ENCODE peak calls at places on chromosomes 5 and 9, in six cellular contexts. One of them, this sample, is unnamed.

GRCh38 chr9:72871685-72872084 is 81.2 kb downstream of the ALDH1A1 start:
- DNase-seq in H7: no peak
- DNase-seq in head of caudate nucleus: no peak
- DNase-seq in occipital lobe: no peak
- DNase-seq in lower lobe of right lung: no peak
- DNase-seq in NCI-H446: no peak
- DNase-seq in this sample: no peak

GRCh38 chr5:1021136-1021968 is 12.8 kb downstream of the NKD2 start:
- DNase-seq in NCI-H446: no peak
- DNase-seq in H7: peak; percentile 91
- DNase-seq in head of caudate nucleus: no peak
- DNase-seq in lower lobe of right lung: peak; percentile 45
- DNase-seq in occipital lobe: no peak
- DNase-seq in this sample: no peak

GRCh38 chr9:129639034-129639630 is 2.8 kb downstream of the ASB6 start:
- DNase-seq in H7: no peak
- DNase-seq in occipital lobe: no peak
- DNase-seq in NCI-H446: no peak
- DNase-seq in head of caudate nucleus: no peak
- DNase-seq in lower lobe of right lung: no peak
- DNase-seq in this sample: no peak

GRCh38 chr9:98807070-98807810 is at the start of gene GALNT12:
- DNase-seq in H7: peak; percentile 93
- DNase-seq in NCI-H446: no peak
- DNase-seq in head of caudate nucleus: peak; percentile 70
- DNase-seq in lower lobe of right lung: no peak
- DNase-seq in occipital lobe: no peak
- DNase-seq in this sample: peak; percentile 66

GRCh38 chr5:50922942-50923767 is 256.7 kb downstream of the PARP8 start:
- DNase-seq in lower lobe of right lung: no peak
- DNase-seq in head of caudate nucleus: no peak
- DNase-seq in H7: peak; percentile 29
- DNase-seq in NCI-H446: no peak
- DNase-seq in occipital lobe: no peak
- DNase-seq in this sample: no peak

GRCh38 chr5:83157120-83157519 is 79.8 kb downstream of the XRCC4 start:
- DNase-seq in lower lobe of right lung: no peak
- DNase-seq in occipital lobe: no peak
- DNase-seq in head of caudate nucleus: no peak
- DNase-seq in NCI-H446: no peak
- DNase-seq in H7: no peak
- DNase-seq in this sample: no peak

GRCh38 chr9:89408628-89409101 is 89.2 kb downstream of the SEMA4D start:
- DNase-seq in lower lobe of right lung: no peak
- DNase-seq in head of caudate nucleus: no peak
- DNase-seq in occipital lobe: no peak
- DNase-seq in H7: no peak
- DNase-seq in NCI-H446: no peak
- DNase-seq in this sample: peak; percentile 92

GRCh38 chr9:90830977-90831376 is 29.4 kb downstream of the SYK start:
- DNase-seq in head of caudate nucleus: no peak
- DNase-seq in lower lobe of right lung: no peak
- DNase-seq in NCI-H446: no peak
- DNase-seq in occipital lobe: no peak
- DNase-seq in H7: no peak
- DNase-seq in this sample: no peak

GRCh38 chr5:167730121-167730520 is 561.3 kb upstream of the WWC1 start:
- DNase-seq in lower lobe of right lung: no peak
- DNase-seq in H7: no peak
- DNase-seq in NCI-H446: no peak
- DNase-seq in head of caudate nucleus: no peak
- DNase-seq in occipital lobe: no peak
- DNase-seq in this sample: no peak

GRCh38 chr5:157747766-157748700 is 4.5 kb downstream of the LSM11 start:
- DNase-seq in lower lobe of right lung: no peak
- DNase-seq in H7: no peak
- DNase-seq in head of caudate nucleus: no peak
- DNase-seq in occipital lobe: no peak
- DNase-seq in NCI-H446: no peak
- DNase-seq in this sample: no peak

GRCh38 chr5:171441246-171441791 is 21.9 kb downstream of the FGF18 start:
- DNase-seq in lower lobe of right lung: no peak
- DNase-seq in occipital lobe: no peak
- DNase-seq in head of caudate nucleus: no peak
- DNase-seq in NCI-H446: no peak
- DNase-seq in H7: no peak
- DNase-seq in this sample: no peak

GRCh38 chr5:154291917-154292316 is 101.4 kb downstream of the GALNT10 start:
- DNase-seq in occipital lobe: no peak
- DNase-seq in H7: no peak
- DNase-seq in NCI-H446: no peak
- DNase-seq in lower lobe of right lung: no peak
- DNase-seq in head of caudate nucleus: no peak
- DNase-seq in this sample: no peak

This sample was measured in posterior cingulate gyrus.